ENCODE peak calls at places on chromosomes 3 and 15, in nine cellular contexts. C, T, O, I, L, P, H, D and Q are unnamed samples.

GRCh38 chr3:15660055-15660940 is 58.8 kb downstream of the BTD start:
- DNase-seq in C (no peak), T (no peak), O (no peak), I (no peak), L (no peak), P (no peak), H (no peak), D (no peak), Q (no peak)

GRCh38 chr15:40830884-40831283 is 2.4 kb upstream of the PPP1R14D start:
- DNase-seq in C (no peak), T (no peak), O (no peak), I (no peak), L (no peak), P (no peak), H (no peak), D (no peak), Q (no peak)

GRCh38 chr15:52394020-52394608 is 98.5 kb upstream of the MYO5C start:
- DNase-seq in C (no peak), T (no peak), O (no peak), I (no peak), L (no peak), P (no peak), H (no peak), D (no peak), Q (no peak)

GRCh38 chr3:158053386-158053785 is 52.8 kb downstream of the SHOX2 start:
- DNase-seq in C (no peak), T (no peak), O (no peak), I (no peak), L (no peak), P (no peak), H (no peak), D (no peak), Q (no peak)

GRCh38 chr15:41958002-41958420 is 14.3 kb downstream of the EHD4 start:
- DNase-seq in C (no peak), T (peak), O (no peak), I (no peak), L (no peak), P (no peak), H (no peak), D (no peak), Q (no peak)

GRCh38 chr3:32817195-32817560 is 619 bp upstream of the TRIM71 start:
- DNase-seq in C (no peak), T (no peak), O (no peak), I (no peak), L (peak), P (no peak), H (no peak), D (no peak), Q (no peak)

GRCh38 chr15:96162322-96162721 is 168.2 kb upstream of the NR2F2 start:
- DNase-seq in C (no peak), T (no peak), O (no peak), I (no peak), L (no peak), P (no peak), H (no peak), D (no peak), Q (no peak)

GRCh38 chr3:126835472-126836219 is 131.6 kb downstream of the CHCHD6 start:
- DNase-seq in C (peak), T (no peak), O (no peak), I (no peak), L (no peak), P (no peak), H (no peak), D (no peak), Q (no peak)

GRCh38 chr15:58535894-58536293 is 104.1 kb downstream of the LIPC start:
- DNase-seq in C (no peak), T (no peak), O (no peak), I (no peak), L (no peak), P (no peak), H (no peak), D (no peak), Q (no peak)

GRCh38 chr3:135992072-135992471 is 26.5 kb downstream of the PPP2R3A start:
- DNase-seq in C (peak), T (peak), O (no peak), I (no peak), L (no peak), P (peak), H (no peak), D (no peak), Q (no peak)

GRCh38 chr3:196789773-196790419 is 50.2 kb downstream of the PAK2 start:
- DNase-seq in C (no peak), T (no peak), O (no peak), I (no peak), L (no peak), P (peak), H (no peak), D (no peak), Q (no peak)

GRCh38 chr15:75359537-75360250 is 8.7 kb downstream of the MAN2C1 start:
- DNase-seq in C (no peak), T (no peak), O (no peak), I (no peak), L (no peak), P (no peak), H (no peak), D (no peak), Q (no peak)

GRCh38 chr3:133369041-133369440 is 30.8 kb upstream of the BFSP2 start:
- DNase-seq in C (no peak), T (no peak), O (no peak), I (no peak), L (no peak), P (no peak), H (no peak), D (no peak), Q (no peak)

GRCh38 chr3:64207289-64208086 is 17.8 kb downstream of the PRICKLE2 start:
- DNase-seq in C (peak), T (no peak), O (no peak), I (no peak), L (no peak), P (no peak), H (peak), D (no peak), Q (no peak)

GRCh38 chr3:55423888-55424287 is 63.2 kb downstream of the WNT5A start:
- DNase-seq in C (no peak), T (no peak), O (no peak), I (no peak), L (no peak), P (no peak), H (no peak), D (no peak), Q (no peak)

GRCh38 chr3:1987983-1988382 is 110.7 kb upstream of the CNTN4 start:
- DNase-seq in C (no peak), T (peak), O (peak), I (no peak), L (no peak), P (no peak), H (no peak), D (no peak), Q (no peak)

GRCh38 chr3:40173291-40173710 is 136.2 kb upstream of the EIF1B start:
- DNase-seq in C (no peak), T (no peak), O (no peak), I (no peak), L (no peak), P (no peak), H (no peak), D (no peak), Q (no peak)

GRCh38 chr3:114866430-114866829 is 280.7 kb downstream of the ZBTB20 start:
- DNase-seq in C (no peak), T (no peak), O (no peak), I (no peak), L (no peak), P (no peak), H (no peak), D (no peak), Q (no peak)

GRCh38 chr15:60720493-60721231 is 241.7 kb upstream of the ICE2 start:
- DNase-seq in C (no peak), T (peak), O (no peak), I (no peak), L (peak), P (no peak), H (no peak), D (peak), Q (no peak)

GRCh38 chr3:18424213-18424861 is 802 bp downstream of the SATB1 start:
- DNase-seq in C (no peak), T (no peak), O (no peak), I (no peak), L (no peak), P (no peak), H (peak), D (no peak), Q (no peak)

GRCh38 chr3:44104668-44105321 is 136.9 kb upstream of the TOPAZ1 start:
- DNase-seq in C (no peak), T (peak), O (peak), I (no peak), L (peak), P (peak), H (no peak), D (no peak), Q (no peak)

GRCh38 chr3:104291437-104291851 is 1075.3 kb upstream of the ALCAM start:
- DNase-seq in C (peak), T (peak), O (peak), I (no peak), L (no peak), P (no peak), H (no peak), D (no peak), Q (no peak)

GRCh38 chr3:45546636-45547201 is 47.8 kb upstream of the LIMD1 start:
- DNase-seq in C (no peak), T (no peak), O (no peak), I (peak), L (peak), P (no peak), H (no peak), D (peak), Q (no peak)

GRCh38 chr3:16849240-16849639 is 35.5 kb upstream of the PLCL2 start:
- DNase-seq in C (peak), T (peak), O (no peak), I (no peak), L (peak), P (no peak), H (peak), D (peak), Q (no peak)

GRCh38 chr3:147656023-147656422 is 246.9 kb downstream of the ZIC1 start:
- DNase-seq in C (no peak), T (no peak), O (no peak), I (no peak), L (no peak), P (no peak), H (no peak), D (no peak), Q (no peak)

GRCh38 chr3:127658234-127658633 is 14.5 kb upstream of the ABTB1 start:
- DNase-seq in C (peak), T (no peak), O (no peak), I (no peak), L (no peak), P (no peak), H (no peak), D (no peak), Q (no peak)

GRCh38 chr15:93479679-93480078 is 390.7 kb upstream of the RGMA start:
- DNase-seq in C (no peak), T (peak), O (no peak), I (no peak), L (no peak), P (no peak), H (peak), D (no peak), Q (no peak)

GRCh38 chr3:139117136-139117675 is 72.5 kb upstream of the PRR23C start:
- DNase-seq in C (peak), T (no peak), O (no peak), I (no peak), L (peak), P (no peak), H (no peak), D (no peak), Q (no peak)

GRCh38 chr15:58452775-58453174 is 21.0 kb downstream of the LIPC start:
- DNase-seq in C (no peak), T (no peak), O (no peak), I (no peak), L (no peak), P (no peak), H (no peak), D (no peak), Q (no peak)

GRCh38 chr3:169686874-169687273 is 23.4 kb upstream of the MECOM start:
- DNase-seq in C (no peak), T (no peak), O (no peak), I (no peak), L (no peak), P (no peak), H (no peak), D (no peak), Q (no peak)

GRCh38 chr3:40148827-40149226 is 160.7 kb upstream of the EIF1B start:
- DNase-seq in C (no peak), T (no peak), O (no peak), I (no peak), L (no peak), P (no peak), H (no peak), D (no peak), Q (no peak)

GRCh38 chr3:30503431-30503830 is 103.0 kb upstream of the TGFBR2 start:
- DNase-seq in C (no peak), T (no peak), O (no peak), I (no peak), L (no peak), P (no peak), H (no peak), D (no peak), Q (no peak)

GRCh38 chr3:50237133-50237651 is 1.2 kb downstream of the GNAI2 start:
- DNase-seq in C (peak), T (peak), O (peak), I (no peak), L (peak), P (no peak), H (peak), D (peak), Q (no peak)

GRCh38 chr3:177646749-177647148 is 449.5 kb upstream of the TBL1XR1 start:
- DNase-seq in C (no peak), T (peak), O (peak), I (no peak), L (peak), P (no peak), H (no peak), D (peak), Q (no peak)

GRCh38 chr3:134294302-134294925 is 43.8 kb upstream of the RYK start:
- DNase-seq in C (no peak), T (no peak), O (no peak), I (no peak), L (peak), P (no peak), H (no peak), D (peak), Q (no peak)

GRCh38 chr3:175590745-175591144 is 731.6 kb downstream of the NAALADL2 start:
- DNase-seq in C (no peak), T (no peak), O (no peak), I (no peak), L (no peak), P (no peak), H (no peak), D (no peak), Q (no peak)